ENCODE peak calls at places on chromosome 5, in five cellular contexts. V is IMR-90, Y is HepG2, F is A549, D is H1. X is an unnamed sample.

GRCh38 chr5:31531543-31531887 is 378 bp downstream of the DROSHA start:
- DNase-seq in V (no peak), F (peak), D (no peak), Y (peak), X (peak)

GRCh38 chr5:132883261-132883834 is 9.9 kb downstream of the LEAP2 start:
- DNase-seq in V (peak), D (no peak), F (peak), Y (peak), X (peak)

GRCh38 chr5:6372251-6373080 is 5.9 kb downstream of the MED10 start:
- DNase-seq in V (no peak), F (no peak), Y (no peak), D (no peak), X (no peak)

GRCh38 chr5:81486711-81487110 is 92.8 kb upstream of the ACOT12 start:
- DNase-seq in F (no peak), V (no peak), D (no peak), Y (no peak), X (no peak)

GRCh38 chr5:13624283-13625074 is 320.0 kb downstream of the DNAH5 start:
- DNase-seq in D (no peak), F (no peak), Y (no peak), V (no peak), X (no peak)

GRCh38 chr5:107254902-107255234 is 415.9 kb downstream of the EFNA5 start:
- DNase-seq in F (no peak), D (no peak), Y (no peak), V (no peak), X (no peak)

GRCh38 chr5:122726990-122727616 is 47.8 kb upstream of the SNX2 start:
- DNase-seq in F (peak), Y (no peak), D (no peak), V (peak), X (no peak)

GRCh38 chr5:15003511-15003920 is 131.9 kb upstream of the ANKH start:
- DNase-seq in Y (peak), V (peak), D (no peak), F (peak), X (peak)

GRCh38 chr5:20555034-20555433 is 567.0 kb upstream of the CDH18 start:
- DNase-seq in D (no peak), Y (peak), F (no peak), V (no peak), X (no peak)

GRCh38 chr5:81393783-81394718 is at the start of gene ACOT12:
- DNase-seq in F (no peak), Y (no peak), D (no peak), V (peak), X (no peak)

GRCh38 chr5:42953061-42953460 is 87.1 kb downstream of the ANXA2R start:
- DNase-seq in F (no peak), V (peak), Y (no peak), D (no peak), X (no peak)

GRCh38 chr5:72107874-72108199 is 562 bp downstream of the MAP1B start:
- DNase-seq in Y (no peak), V (no peak), D (no peak), F (peak), X (peak)

GRCh38 chr5:142821733-142822487 is 51.7 kb downstream of the ARHGAP26 start:
- DNase-seq in D (no peak), F (peak), Y (peak), V (peak), X (peak)

GRCh38 chr5:72835633-72836032 is 19.2 kb downstream of the TNPO1 start:
- DNase-seq in V (no peak), Y (no peak), F (no peak), D (no peak), X (no peak)

GRCh38 chr5:122741681-122742080 is 33.2 kb upstream of the SNX2 start:
- DNase-seq in Y (no peak), D (no peak), F (no peak), V (peak), X (no peak)

GRCh38 chr5:140126315-140127012 is 727 bp downstream of the IGIP start:
- DNase-seq in V (no peak), D (no peak), F (no peak), Y (no peak), X (no peak)

GRCh38 chr5:39826051-39826450 is 401.3 kb upstream of the DAB2 start:
- DNase-seq in D (no peak), F (no peak), Y (no peak), V (no peak), X (no peak)

GRCh38 chr5:130992095-130992494 is 173.0 kb downstream of the HINT1 start:
- DNase-seq in F (no peak), Y (no peak), D (no peak), V (no peak), X (no peak)

GRCh38 chr5:78361226-78361993 is 993 bp downstream of the SCAMP1 start:
- DNase-seq in V (peak), D (no peak), Y (peak), F (peak), X (peak)

GRCh38 chr5:113378960-113379541 is 55.7 kb downstream of the TSSK1B start:
- DNase-seq in F (peak), D (peak), Y (peak), V (peak), X (peak)

GRCh38 chr5:149409268-149409948 is 30.3 kb upstream of the IL17B start:
- DNase-seq in D (no peak), F (no peak), V (no peak), Y (no peak), X (no peak)

GRCh38 chr5:125609011-125609410 is 814.2 kb upstream of the GRAMD2B start:
- DNase-seq in D (no peak), V (no peak), Y (no peak), F (no peak), X (no peak)

GRCh38 chr5:163407034-163407652 is 30.3 kb upstream of the CCNG1 start:
- DNase-seq in Y (no peak), V (no peak), D (no peak), F (no peak), X (no peak)

GRCh38 chr5:96379862-96380261 is 53.2 kb downstream of the PCSK1 start:
- DNase-seq in D (no peak), V (no peak), F (no peak), Y (no peak), X (no peak)

GRCh38 chr5:24538345-24538744 is 106.4 kb downstream of the CDH10 start:
- DNase-seq in F (no peak), D (no peak), Y (peak), V (no peak), X (no peak)

GRCh38 chr5:158433634-158434033 is 574.7 kb upstream of the CLINT1 start:
- DNase-seq in Y (no peak), V (no peak), D (no peak), F (no peak), X (no peak)
- TF ChIP-seq MAFK in Y (no peak), V (no peak), D (no peak), F (no peak), X (no peak)

DNA sequence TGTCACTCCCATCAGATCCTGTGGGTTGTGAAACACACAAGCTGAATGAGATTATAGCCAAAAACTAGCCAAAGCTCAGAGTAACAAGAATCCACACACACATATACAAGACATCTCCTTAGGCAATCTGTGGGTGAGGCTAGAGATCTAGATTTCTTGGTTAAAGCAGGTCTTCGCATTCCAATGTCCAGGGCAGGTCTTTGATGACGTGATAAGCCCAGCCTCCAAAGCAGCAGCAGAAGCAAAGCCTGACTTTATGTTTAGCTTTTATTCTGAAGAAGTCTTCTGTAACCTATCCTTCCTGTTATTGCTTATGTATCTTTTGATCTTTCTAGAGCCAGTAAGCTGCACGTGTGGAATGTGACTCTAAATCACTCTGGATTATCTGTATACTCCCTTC is 199.1 kb upstream of the SLC30A5 start:
- DNase-seq in F (no peak), V (no peak), D (no peak), Y (no peak), X (no peak)
- TF ChIP-seq MAFK in F (no peak), V (no peak), D (no peak), Y (no peak), X (no peak)

DNA sequence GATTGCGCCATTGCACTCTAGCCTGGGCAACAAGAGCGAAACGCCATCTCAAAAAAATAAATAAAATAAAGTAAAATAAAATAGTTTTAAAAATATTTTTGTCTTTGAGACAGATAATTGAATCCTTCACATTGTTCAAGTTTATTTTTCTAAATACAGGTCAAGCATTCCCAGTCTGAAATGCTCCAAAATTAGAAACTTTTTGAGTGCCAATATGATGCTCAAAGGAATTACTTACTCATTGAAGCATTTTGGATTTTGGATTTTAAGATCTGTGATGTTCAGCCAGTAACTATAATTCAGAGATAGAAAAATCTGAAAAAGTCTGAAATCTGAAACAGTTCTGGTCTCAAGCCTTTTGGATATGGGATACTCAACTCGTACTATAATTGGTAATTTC is 39.8 kb downstream of the RBM27 start:
- DNase-seq in V (no peak), D (no peak), F (no peak), Y (no peak), X (no peak)
- TF ChIP-seq MAFK in V (no peak), D (no peak), F (no peak), Y (no peak), X (no peak)

GRCh38 chr5:95283761-95284511 is 958 bp downstream of the MCTP1 start:
- DNase-seq in V (no peak), F (peak), Y (no peak), D (no peak), X (peak)
- TF ChIP-seq MAFK in V (no peak), F (no peak), Y (no peak), D (no peak), X (no peak)

DNA sequence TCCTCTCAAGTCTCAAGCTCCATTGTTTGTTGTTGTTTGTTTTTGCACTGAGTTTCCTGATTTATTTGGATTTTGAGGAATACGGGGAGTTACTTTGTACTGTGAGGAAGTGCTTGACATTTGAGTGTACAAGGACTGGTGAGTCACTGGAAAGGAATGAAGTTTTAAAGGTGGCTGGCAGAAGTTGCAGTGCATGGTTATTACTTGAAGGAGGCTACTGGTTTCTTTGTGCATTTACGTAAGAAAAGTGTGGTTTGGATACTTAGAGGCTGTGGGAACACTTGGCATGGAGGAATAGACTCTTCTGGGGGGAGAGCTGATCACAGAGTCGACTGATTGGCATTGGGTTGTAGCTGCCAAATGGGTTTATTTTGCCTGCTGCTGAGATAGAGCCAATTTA is 919.0 kb downstream of the TAF11L14 start:
- DNase-seq in V (no peak), D (no peak), Y (no peak), F (peak), X (no peak)
- TF ChIP-seq MAFK in V (no peak), D (no peak), Y (no peak), F (no peak), X (no peak)